ENCODE peak calls at places on chromosomes 2 and 18, in nine cellular contexts. S is GM23248, N is hepatocyte, L is SK-N-SH, R is neural progenitor cell, Y is OCI-LY7, H is PC-3, V is HCT116, D is MM.1S. A is an unnamed sample.

GRCh38 chr2:233247744-233248143 is 3.7 kb upstream of the ATG16L1 start:
- DNase-seq in S (peak), N (peak), L (no peak), R (no peak), Y (no peak), H (peak), V (peak), D (no peak), A (no peak)

GRCh38 chr2:111117666-111118454 is 2.9 kb upstream of the BCL2L11 start:
- DNase-seq in S (peak), N (peak), L (no peak), R (peak), Y (no peak), H (no peak), V (no peak), D (peak), A (peak)

GRCh38 chr2:57842531-57842930 is 204.1 kb upstream of the VRK2 start:
- DNase-seq in S (peak), N (no peak), L (no peak), R (no peak), Y (no peak), H (peak), V (no peak), D (no peak), A (no peak)

GRCh38 chr2:62789518-62789917 is 84.0 kb downstream of the EHBP1 start:
- DNase-seq in S (no peak), N (no peak), L (no peak), R (no peak), Y (no peak), H (no peak), V (no peak), D (no peak), A (no peak)

GRCh38 chr18:36326771-36327170 is 29.3 kb downstream of the FHOD3 start:
- DNase-seq in S (no peak), N (no peak), L (no peak), R (no peak), Y (no peak), H (no peak), V (no peak), D (no peak), A (no peak)

GRCh38 chr18:27114842-27115241 is 70.3 kb downstream of the CHST9 start:
- DNase-seq in S (no peak), N (no peak), L (no peak), R (no peak), Y (no peak), H (no peak), V (no peak), D (no peak), A (no peak)

GRCh38 chr2:7984693-7985353 is 697.0 kb upstream of the ID2 start:
- DNase-seq in S (no peak), N (no peak), L (no peak), R (no peak), Y (no peak), H (no peak), V (no peak), D (no peak), A (no peak)

GRCh38 chr2:127887452-127888219 is 1.9 kb upstream of the AMMECR1L start:
- DNase-seq in S (peak), N (no peak), L (no peak), R (no peak), Y (no peak), H (no peak), V (no peak), D (no peak), A (no peak)

GRCh38 chr2:63654959-63655358 is 66.2 kb downstream of the MDH1 start:
- DNase-seq in S (peak), N (no peak), L (no peak), R (no peak), Y (no peak), H (peak), V (no peak), D (no peak), A (no peak)

GRCh38 chr18:10139783-10140410 is 226.1 kb downstream of the VAPA start:
- DNase-seq in S (peak), N (peak), L (no peak), R (no peak), Y (no peak), H (peak), V (no peak), D (no peak), A (no peak)

GRCh38 chr2:8416836-8417832 is 264.7 kb upstream of the ID2 start:
- DNase-seq in S (no peak), N (no peak), L (peak), R (no peak), Y (no peak), H (peak), V (no peak), D (no peak), A (no peak)

GRCh38 chr18:45677408-45677807 is 46.6 kb upstream of the SLC14A1 start:
- DNase-seq in S (no peak), N (no peak), L (peak), R (no peak), Y (no peak), H (no peak), V (no peak), D (no peak), A (no peak)

GRCh38 chr2:10668402-10669012 is 21.3 kb downstream of the NOL10 start:
- DNase-seq in S (peak), N (peak), L (peak), R (peak), Y (peak), H (peak), V (peak), D (peak), A (peak)

GRCh38 chr2:44953686-44953976 is 12.1 kb downstream of the SIX3 start:
- DNase-seq in S (no peak), N (no peak), L (no peak), R (no peak), Y (no peak), H (no peak), V (no peak), D (no peak), A (no peak)

GRCh38 chr18:68035709-68036522 is 519.4 kb upstream of the DSEL start:
- DNase-seq in S (peak), N (no peak), L (no peak), R (no peak), Y (no peak), H (no peak), V (no peak), D (no peak), A (no peak)

GRCh38 chr2:105879106-105879797 is 134.5 kb downstream of the NCK2 start:
- DNase-seq in S (no peak), N (no peak), L (no peak), R (no peak), Y (no peak), H (no peak), V (no peak), D (no peak), A (no peak)

GRCh38 chr2:216339456-216340279 is 32.6 kb downstream of the MARCHF4 start:
- DNase-seq in S (peak), N (peak), L (peak), R (peak), Y (no peak), H (peak), V (no peak), D (no peak), A (peak)

GRCh38 chr18:9025104-9025838 is 77.2 kb upstream of the NDUFV2 start:
- DNase-seq in S (peak), N (peak), L (no peak), R (no peak), Y (no peak), H (peak), V (peak), D (no peak), A (no peak)

GRCh38 chr18:44935455-44935854 is 254.8 kb downstream of the SETBP1 start:
- DNase-seq in S (no peak), N (no peak), L (no peak), R (no peak), Y (no peak), H (no peak), V (no peak), D (no peak), A (no peak)

GRCh38 chr2:41965886-41966285 is 81.9 kb upstream of the PKDCC start:
- DNase-seq in S (peak), N (no peak), L (no peak), R (no peak), Y (no peak), H (no peak), V (no peak), D (no peak), A (no peak)

GRCh38 chr2:155372969-155373368 is 674.5 kb downstream of the KCNJ3 start:
- DNase-seq in S (peak), N (peak), L (no peak), R (no peak), Y (peak), H (peak), V (peak), D (no peak), A (peak)

GRCh38 chr18:31402026-31402373 is 25.4 kb downstream of the DSG4 start:
- DNase-seq in S (no peak), N (no peak), L (no peak), R (no peak), Y (no peak), H (peak), V (no peak), D (no peak), A (no peak)

GRCh38 chr2:86068098-86069047 is 37.3 kb downstream of the POLR1A start:
- DNase-seq in S (peak), N (no peak), L (no peak), R (no peak), Y (peak), H (no peak), V (no peak), D (peak), A (no peak)

GRCh38 chr18:26225022-26225693 is 1.1 kb upstream of the TAF4B start:
- DNase-seq in S (peak), N (no peak), L (no peak), R (peak), Y (no peak), H (no peak), V (peak), D (no peak), A (peak)

GRCh38 chr18:36829362-36830140 is 624 bp downstream of the KIAA1328 start:
- DNase-seq in S (peak), N (peak), L (no peak), R (peak), Y (no peak), H (peak), V (no peak), D (no peak), A (no peak)

GRCh38 chr2:113124181-113124961 is 3.0 kb upstream of the IL1RN start:
- DNase-seq in S (peak), N (no peak), L (no peak), R (no peak), Y (no peak), H (peak), V (no peak), D (peak), A (no peak)

GRCh38 chr2:42598656-42599267 is 30.3 kb downstream of the MTA3 start:
- DNase-seq in S (no peak), N (no peak), L (peak), R (no peak), Y (peak), H (peak), V (no peak), D (no peak), A (peak)

GRCh38 chr2:165070089-165070488 is 114.8 kb upstream of the SLC38A11 start:
- DNase-seq in S (peak), N (no peak), L (no peak), R (peak), Y (no peak), H (no peak), V (no peak), D (no peak), A (peak)

GRCh38 chr18:55116855-55117254 is 157.6 kb upstream of the CCDC68 start:
- DNase-seq in S (peak), N (no peak), L (no peak), R (no peak), Y (no peak), H (no peak), V (no peak), D (no peak), A (no peak)

GRCh38 chr18:11387880-11388279 is 221.5 kb upstream of the SLC35G4 start:
- DNase-seq in S (peak), N (peak), L (peak), R (peak), Y (no peak), H (peak), V (peak), D (no peak), A (peak)

GRCh38 chr2:120879401-120880295 is 144.0 kb downstream of the GLI2 start:
- DNase-seq in S (no peak), N (no peak), L (no peak), R (peak), Y (no peak), H (no peak), V (no peak), D (no peak), A (peak)

GRCh38 chr2:160932960-160933359 is 227.3 kb upstream of the TANK start:
- DNase-seq in S (peak), N (peak), L (no peak), R (no peak), Y (no peak), H (peak), V (no peak), D (no peak), A (no peak)

GRCh38 chr18:57353940-57354461 is 1.6 kb downstream of the ST8SIA3 start:
- DNase-seq in S (peak), N (peak), L (peak), R (peak), Y (no peak), H (no peak), V (no peak), D (no peak), A (peak)

GRCh38 chr18:57364460-57364859 is 12.1 kb downstream of the ST8SIA3 start:
- DNase-seq in S (no peak), N (no peak), L (no peak), R (no peak), Y (no peak), H (no peak), V (no peak), D (no peak), A (no peak)

GRCh38 chr18:57359433-57359832 is 7.1 kb downstream of the ST8SIA3 start:
- DNase-seq in S (no peak), N (no peak), L (no peak), R (no peak), Y (no peak), H (no peak), V (no peak), D (no peak), A (no peak)
- TF ChIP-seq EZH2phosphoT487 in S (no peak), N (no peak), L (no peak), R (no peak), Y (no peak), H (no peak), V (no peak), D (no peak), A (no peak)

GRCh38 chr18:74063023-74063422 is 84.6 kb downstream of the FBXO15 start:
- DNase-seq in S (no peak), N (no peak), L (no peak), R (no peak), Y (peak), H (peak), V (no peak), D (no peak), A (peak)
- TF ChIP-seq EZH2phosphoT487 in S (no peak), N (no peak), L (no peak), R (no peak), Y (no peak), H (no peak), V (no peak), D (no peak), A (no peak)

DNA sequence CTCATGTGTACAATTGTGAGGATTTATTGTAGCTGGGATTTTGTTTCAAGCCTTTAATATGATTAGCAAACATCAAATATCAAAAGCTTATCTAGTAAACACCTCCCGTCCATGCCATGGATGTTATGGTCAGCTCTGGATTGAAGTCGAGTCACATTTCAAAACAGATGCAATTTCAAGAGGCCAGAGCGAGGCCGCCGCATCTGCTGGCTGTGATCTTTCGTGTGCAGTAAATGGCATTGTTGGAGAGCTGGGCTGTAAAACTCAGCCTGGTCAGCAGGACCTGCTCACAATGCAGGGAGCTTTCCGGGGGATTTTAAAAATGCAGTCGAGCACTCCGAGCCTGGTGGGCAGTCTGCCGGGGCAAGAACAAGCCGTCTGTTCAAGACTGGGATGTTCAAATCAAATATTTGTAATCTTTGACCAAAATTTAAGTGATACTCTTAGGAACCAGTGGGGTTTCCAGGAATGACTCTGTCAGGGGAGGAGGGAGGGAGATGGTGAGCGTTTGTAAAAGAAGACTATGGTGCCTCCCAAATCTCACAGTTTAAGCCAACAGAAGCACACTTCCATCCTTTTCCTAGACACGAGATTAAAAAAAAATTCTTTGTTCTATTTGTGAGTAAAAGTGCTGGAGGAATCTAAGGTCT is 97.6 kb downstream of the MYCN start:
- DNase-seq in S (no peak), N (no peak), L (no peak), R (peak), Y (no peak), H (no peak), V (no peak), D (no peak), A (no peak)
- TF ChIP-seq EZH2phosphoT487 in S (no peak), N (no peak), L (no peak), R (no peak), Y (no peak), H (no peak), V (no peak), D (no peak), A (no peak)

GRCh38 chr2:178345951-178346350 is 105.0 kb downstream of the PRKRA start:
- DNase-seq in S (peak), N (no peak), L (no peak), R (no peak), Y (no peak), H (no peak), V (no peak), D (no peak), A (no peak)
- TF ChIP-seq EZH2phosphoT487 in S (no peak), N (no peak), L (no peak), R (no peak), Y (no peak), H (no peak), V (no peak), D (no peak), A (no peak)

DNA sequence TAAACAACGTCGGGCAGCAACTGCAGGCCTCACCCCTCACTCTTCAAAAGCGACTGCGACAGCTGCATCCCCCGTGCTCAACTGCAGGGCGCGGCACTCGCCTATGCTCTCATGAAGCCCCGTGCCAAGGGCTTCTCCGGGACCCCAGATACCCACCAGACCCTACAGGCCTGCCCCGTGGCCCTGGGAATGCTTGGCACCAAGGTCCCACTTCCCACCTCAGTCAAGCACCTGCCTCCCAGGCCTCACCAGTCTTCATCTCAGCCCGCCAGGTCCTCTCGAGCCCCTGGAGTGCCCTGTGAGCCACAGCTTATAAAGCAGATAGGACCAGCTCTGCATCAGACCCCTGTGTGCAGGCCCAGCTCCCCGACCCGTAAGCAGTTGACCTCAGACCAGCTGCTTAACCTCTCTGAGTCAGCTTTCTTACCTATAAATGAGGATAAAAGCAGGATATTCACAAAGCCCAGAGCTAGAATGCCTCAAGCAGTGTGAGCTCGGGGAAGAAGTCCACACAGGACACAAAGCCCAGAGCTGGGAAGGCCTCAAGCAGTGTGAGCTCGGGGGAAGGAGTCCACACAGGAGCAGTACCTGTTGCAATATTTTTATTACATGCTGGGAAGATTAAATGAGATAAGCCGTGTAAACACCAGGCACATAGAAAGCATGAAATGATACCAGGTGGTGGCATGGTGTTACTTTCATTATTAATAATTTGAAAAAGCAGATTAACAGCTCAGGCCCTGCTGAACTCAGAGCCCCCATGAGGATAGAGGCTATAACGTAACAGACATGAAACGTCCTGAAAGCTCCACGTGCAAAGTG is 96.9 kb downstream of the HDAC4 start:
- DNase-seq in S (no peak), N (peak), L (no peak), R (peak), Y (no peak), H (no peak), V (no peak), D (no peak), A (peak)
- TF ChIP-seq EZH2phosphoT487 in S (no peak), N (no peak), L (no peak), R (no peak), Y (no peak), H (no peak), V (no peak), D (no peak), A (no peak)

GRCh38 chr18:75811156-75811555 is 383.7 kb upstream of the SMIM21 start:
- DNase-seq in S (no peak), N (no peak), L (no peak), R (no peak), Y (no peak), H (no peak), V (no peak), D (peak), A (no peak)
- TF ChIP-seq EZH2phosphoT487 in S (no peak), N (no peak), L (no peak), R (no peak), Y (no peak), H (no peak), V (no peak), D (no peak), A (no peak)

DNA sequence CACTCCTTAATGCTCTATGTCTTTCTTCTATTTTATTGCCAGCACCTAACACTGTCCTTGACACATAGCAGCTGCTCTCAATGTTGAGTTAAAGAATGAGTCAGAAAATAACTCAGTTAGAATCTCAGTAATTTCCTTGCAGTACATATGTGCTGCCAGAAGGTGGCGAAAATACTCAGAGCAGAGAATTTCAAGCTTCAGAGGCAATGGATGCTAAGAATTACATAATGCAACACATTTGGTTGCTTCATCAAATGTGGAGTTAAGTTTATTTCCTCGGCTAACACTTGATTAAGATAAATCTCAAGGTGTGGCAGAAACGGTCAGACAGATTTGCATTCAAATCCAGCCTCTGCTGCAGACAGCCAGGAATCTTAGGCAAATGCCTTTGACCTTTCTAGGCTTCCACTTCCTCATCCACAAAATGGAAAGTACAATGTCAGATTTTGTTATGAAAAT is 105.6 kb downstream of the VSNL1 start:
- DNase-seq in S (peak), N (peak), L (peak), R (peak), Y (peak), H (peak), V (peak), D (peak), A (peak)
- TF ChIP-seq EZH2phosphoT487 in S (no peak), N (no peak), L (no peak), R (no peak), Y (no peak), H (no peak), V (no peak), D (no peak), A (no peak)